ENCODE peak calls at places on chromosomes 11 and 22, in ten cellular contexts. One of them, this sample, is unnamed.

GRCh38 chr11:113350646-113351045 is 36.3 kb downstream of the TTC12 start:
- DNase-seq in IMR-90: no peak
- DNase-seq in esophagus squamous epithelium: no peak
- DNase-seq in body of pancreas: no peak
- DNase-seq in H1: no peak
- DNase-seq in ovary: no peak
- DNase-seq in K562: no peak
- DNase-seq in adrenal gland: no peak
- DNase-seq in transverse colon: no peak
- DNase-seq in A549: no peak
- DNase-seq in this sample: no peak

GRCh38 chr11:18322818-18323570 is 627 bp downstream of the GTF2H1 start:
- DNase-seq in IMR-90: no peak
- DNase-seq in esophagus squamous epithelium: no peak
- DNase-seq in body of pancreas: no peak
- DNase-seq in H1: no peak
- DNase-seq in ovary: no peak
- DNase-seq in K562: peak
- DNase-seq in adrenal gland: no peak
- DNase-seq in transverse colon: no peak
- DNase-seq in A549: no peak
- DNase-seq in this sample: peak

GRCh38 chr11:76234704-76235232 is 28.5 kb upstream of the WNT11 start:
- DNase-seq in IMR-90: no peak
- DNase-seq in esophagus squamous epithelium: no peak
- DNase-seq in body of pancreas: no peak
- DNase-seq in H1: no peak
- DNase-seq in ovary: peak
- DNase-seq in K562: no peak
- DNase-seq in adrenal gland: no peak
- DNase-seq in transverse colon: no peak
- DNase-seq in A549: peak
- DNase-seq in this sample: no peak

GRCh38 chr11:89498845-89499448 is 7.8 kb upstream of the NOX4 start:
- DNase-seq in IMR-90: no peak
- DNase-seq in esophagus squamous epithelium: no peak
- DNase-seq in body of pancreas: peak
- DNase-seq in H1: no peak
- DNase-seq in ovary: no peak
- DNase-seq in K562: peak
- DNase-seq in adrenal gland: no peak
- DNase-seq in transverse colon: peak
- DNase-seq in A549: no peak
- DNase-seq in this sample: peak

GRCh38 chr11:251550-251949 is 14.8 kb downstream of the PSMD13 start:
- DNase-seq in IMR-90: no peak
- DNase-seq in esophagus squamous epithelium: no peak
- DNase-seq in body of pancreas: no peak
- DNase-seq in H1: no peak
- DNase-seq in ovary: no peak
- DNase-seq in K562: peak
- DNase-seq in adrenal gland: no peak
- DNase-seq in transverse colon: no peak
- DNase-seq in A549: no peak
- DNase-seq in this sample: peak

GRCh38 chr11:35066029-35066428 is 72.9 kb upstream of the CD44 start:
- DNase-seq in IMR-90: no peak
- DNase-seq in esophagus squamous epithelium: no peak
- DNase-seq in body of pancreas: no peak
- DNase-seq in H1: no peak
- DNase-seq in ovary: no peak
- DNase-seq in K562: no peak
- DNase-seq in adrenal gland: no peak
- DNase-seq in transverse colon: no peak
- DNase-seq in A549: no peak
- DNase-seq in this sample: peak

GRCh38 chr11:94776351-94777321 is 8.5 kb downstream of the AMOTL1 start:
- DNase-seq in IMR-90: peak
- DNase-seq in esophagus squamous epithelium: no peak
- DNase-seq in body of pancreas: peak
- DNase-seq in H1: no peak
- DNase-seq in ovary: no peak
- DNase-seq in K562: peak
- DNase-seq in adrenal gland: no peak
- DNase-seq in transverse colon: no peak
- DNase-seq in A549: no peak
- DNase-seq in this sample: no peak

GRCh38 chr11:74138572-74138971 is 32.2 kb downstream of the C2CD3 start:
- DNase-seq in IMR-90: peak
- DNase-seq in esophagus squamous epithelium: no peak
- DNase-seq in body of pancreas: peak
- DNase-seq in H1: no peak
- DNase-seq in ovary: no peak
- DNase-seq in K562: peak
- DNase-seq in adrenal gland: peak
- DNase-seq in transverse colon: no peak
- DNase-seq in A549: peak
- DNase-seq in this sample: no peak

GRCh38 chr22:19998991-19999820 is 17.4 kb downstream of the ARVCF start:
- DNase-seq in IMR-90: no peak
- DNase-seq in esophagus squamous epithelium: no peak
- DNase-seq in body of pancreas: no peak
- DNase-seq in H1: no peak
- DNase-seq in ovary: no peak
- DNase-seq in K562: no peak
- DNase-seq in adrenal gland: no peak
- DNase-seq in transverse colon: no peak
- DNase-seq in A549: no peak
- DNase-seq in this sample: no peak

GRCh38 chr11:35629914-35630313 is 11.7 kb downstream of the FJX1 start:
- DNase-seq in IMR-90: peak
- DNase-seq in esophagus squamous epithelium: no peak
- DNase-seq in body of pancreas: peak
- DNase-seq in H1: no peak
- DNase-seq in ovary: no peak
- DNase-seq in K562: no peak
- DNase-seq in adrenal gland: peak
- DNase-seq in transverse colon: no peak
- DNase-seq in A549: peak
- DNase-seq in this sample: no peak

GRCh38 chr22:27919943-27920755 is 1.1 kb upstream of the PITPNB start:
- DNase-seq in IMR-90: peak
- DNase-seq in esophagus squamous epithelium: no peak
- DNase-seq in body of pancreas: peak
- DNase-seq in H1: no peak
- DNase-seq in ovary: no peak
- DNase-seq in K562: peak
- DNase-seq in adrenal gland: peak
- DNase-seq in transverse colon: no peak
- DNase-seq in A549: peak
- DNase-seq in this sample: no peak

GRCh38 chr11:69697861-69698260 is 6.0 kb downstream of the FGF19 start:
- DNase-seq in IMR-90: no peak
- DNase-seq in esophagus squamous epithelium: no peak
- DNase-seq in body of pancreas: no peak
- DNase-seq in H1: no peak
- DNase-seq in ovary: no peak
- DNase-seq in K562: no peak
- DNase-seq in adrenal gland: no peak
- DNase-seq in transverse colon: no peak
- DNase-seq in A549: no peak
- DNase-seq in this sample: no peak

GRCh38 chr22:36907464-36907863 is 6.0 kb upstream of the CSF2RB start:
- DNase-seq in IMR-90: no peak
- DNase-seq in esophagus squamous epithelium: no peak
- DNase-seq in body of pancreas: no peak
- DNase-seq in H1: no peak
- DNase-seq in ovary: no peak
- DNase-seq in K562: no peak
- DNase-seq in adrenal gland: no peak
- DNase-seq in transverse colon: no peak
- DNase-seq in A549: no peak
- DNase-seq in this sample: no peak

GRCh38 chr22:35766654-35767580 is 49.2 kb downstream of the APOL5 start:
- DNase-seq in IMR-90: no peak
- DNase-seq in esophagus squamous epithelium: no peak
- DNase-seq in body of pancreas: no peak
- DNase-seq in H1: no peak
- DNase-seq in ovary: no peak
- DNase-seq in K562: no peak
- DNase-seq in adrenal gland: no peak
- DNase-seq in transverse colon: no peak
- DNase-seq in A549: no peak
- DNase-seq in this sample: no peak

GRCh38 chr11:59284773-59285129 is 72.0 kb upstream of the MPEG1 start:
- DNase-seq in IMR-90: no peak
- DNase-seq in esophagus squamous epithelium: no peak
- DNase-seq in body of pancreas: no peak
- DNase-seq in H1: no peak
- DNase-seq in ovary: no peak
- DNase-seq in K562: no peak
- DNase-seq in adrenal gland: no peak
- DNase-seq in transverse colon: no peak
- DNase-seq in A549: no peak
- DNase-seq in this sample: no peak

GRCh38 chr11:59283825-59284772 is 71.4 kb upstream of the MPEG1 start:
- DNase-seq in IMR-90: peak
- DNase-seq in esophagus squamous epithelium: no peak
- DNase-seq in body of pancreas: peak
- DNase-seq in H1: no peak
- DNase-seq in ovary: no peak
- DNase-seq in K562: peak
- DNase-seq in adrenal gland: peak
- DNase-seq in transverse colon: peak
- DNase-seq in A549: peak
- DNase-seq in this sample: peak

GRCh38 chr11:59283311-59283710 is 70.6 kb upstream of the MPEG1 start:
- DNase-seq in IMR-90: no peak
- DNase-seq in esophagus squamous epithelium: no peak
- DNase-seq in body of pancreas: no peak
- DNase-seq in H1: no peak
- DNase-seq in ovary: no peak
- DNase-seq in K562: no peak
- DNase-seq in adrenal gland: no peak
- DNase-seq in transverse colon: no peak
- DNase-seq in A549: no peak
- DNase-seq in this sample: no peak

GRCh38 chr11:59285716-59286260 is 72.9 kb upstream of the OR5AN1 start:
- DNase-seq in IMR-90: no peak
- DNase-seq in esophagus squamous epithelium: no peak
- DNase-seq in body of pancreas: no peak
- DNase-seq in H1: no peak
- DNase-seq in ovary: no peak
- DNase-seq in K562: no peak
- DNase-seq in adrenal gland: no peak
- DNase-seq in transverse colon: no peak
- DNase-seq in A549: no peak
- DNase-seq in this sample: no peak

DNA sequence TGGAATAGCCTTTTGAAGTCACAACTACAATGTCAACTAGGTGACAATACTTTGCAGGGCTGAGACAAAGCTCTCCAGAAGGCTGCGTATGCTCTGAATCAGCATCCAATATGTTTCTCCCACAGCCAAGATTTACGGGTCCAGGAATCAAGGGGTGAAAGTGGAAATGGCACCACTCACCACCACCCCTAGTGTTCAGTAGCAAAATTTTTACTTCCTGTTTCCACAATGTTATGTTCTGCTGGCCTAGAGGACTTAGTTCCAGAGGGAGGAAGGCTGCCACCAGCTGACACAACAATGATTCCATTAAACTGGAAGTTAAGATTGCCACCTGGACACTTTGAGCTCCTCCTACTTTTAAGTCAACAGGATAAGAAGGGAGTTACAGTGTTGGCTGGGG is 68.5 kb upstream of the MPEG1 start:
- DNase-seq in IMR-90: no peak
- DNase-seq in esophagus squamous epithelium: no peak
- DNase-seq in body of pancreas: no peak
- DNase-seq in H1: no peak
- DNase-seq in ovary: no peak
- DNase-seq in K562: no peak
- DNase-seq in adrenal gland: no peak
- DNase-seq in transverse colon: no peak
- DNase-seq in A549: no peak
- DNase-seq in this sample: no peak
- TF ChIP-seq CTCF in IMR-90: no peak
- TF ChIP-seq CTCF in esophagus squamous epithelium: no peak
- TF ChIP-seq CTCF in body of pancreas: no peak
- TF ChIP-seq CTCF in H1: no peak
- TF ChIP-seq CTCF in ovary: no peak
- TF ChIP-seq CTCF in K562: no peak
- TF ChIP-seq CTCF in adrenal gland: no peak
- TF ChIP-seq CTCF in transverse colon: peak
- TF ChIP-seq CTCF in A549: no peak
- TF ChIP-seq CTCF in this sample: no peak

GRCh38 chr11:68226421-68226820 is 13.3 kb upstream of the KMT5B start:
- DNase-seq in IMR-90: no peak
- DNase-seq in esophagus squamous epithelium: no peak
- DNase-seq in body of pancreas: no peak
- DNase-seq in H1: no peak
- DNase-seq in ovary: no peak
- DNase-seq in K562: no peak
- DNase-seq in adrenal gland: no peak
- DNase-seq in transverse colon: no peak
- DNase-seq in A549: no peak
- DNase-seq in this sample: no peak
- TF ChIP-seq POLR2A in IMR-90: no peak
- TF ChIP-seq POLR2A in esophagus squamous epithelium: no peak
- TF ChIP-seq POLR2A in body of pancreas: no peak
- TF ChIP-seq POLR2A in H1: no peak
- TF ChIP-seq POLR2A in ovary: no peak
- TF ChIP-seq POLR2A in K562: no peak
- TF ChIP-seq POLR2A in adrenal gland: no peak
- TF ChIP-seq POLR2A in transverse colon: no peak
- TF ChIP-seq POLR2A in A549: no peak
- TF ChIP-seq POLR2A in this sample: no peak

DNA sequence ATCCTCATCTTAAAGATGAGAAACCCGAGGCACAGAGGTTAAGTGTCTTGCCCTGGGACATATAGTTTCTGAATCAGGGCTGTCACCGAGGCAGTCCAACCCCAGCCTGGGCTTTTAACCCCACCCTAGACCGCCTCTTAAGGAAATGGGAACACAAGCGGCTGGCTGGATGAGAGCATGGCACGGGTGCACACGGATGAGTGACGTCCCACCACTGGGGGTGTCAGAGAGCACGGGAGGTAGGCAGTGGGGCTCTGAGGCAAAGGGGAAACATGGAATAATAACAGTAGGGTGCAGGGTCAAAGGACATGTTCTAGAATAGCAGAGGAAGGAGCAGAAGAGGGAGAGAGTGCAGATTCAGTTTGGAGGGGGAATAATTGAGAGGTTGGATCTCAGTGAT is 22.3 kb downstream of the PPFIBP2 start:
- DNase-seq in IMR-90: no peak
- DNase-seq in esophagus squamous epithelium: no peak
- DNase-seq in body of pancreas: no peak
- DNase-seq in H1: no peak
- DNase-seq in ovary: no peak
- DNase-seq in K562: peak
- DNase-seq in adrenal gland: no peak
- DNase-seq in transverse colon: peak
- DNase-seq in A549: peak
- DNase-seq in this sample: no peak
- TF ChIP-seq CTCF in IMR-90: no peak
- TF ChIP-seq CTCF in esophagus squamous epithelium: no peak
- TF ChIP-seq CTCF in body of pancreas: no peak
- TF ChIP-seq CTCF in H1: peak
- TF ChIP-seq CTCF in ovary: no peak
- TF ChIP-seq CTCF in K562: peak
- TF ChIP-seq CTCF in adrenal gland: no peak
- TF ChIP-seq CTCF in transverse colon: peak
- TF ChIP-seq CTCF in A549: no peak
- TF ChIP-seq CTCF in this sample: peak

GRCh38 chr22:17243524-17243923 is 24.3 kb upstream of the ADA2 start:
- DNase-seq in IMR-90: no peak
- DNase-seq in esophagus squamous epithelium: no peak
- DNase-seq in body of pancreas: peak
- DNase-seq in H1: no peak
- DNase-seq in ovary: no peak
- DNase-seq in K562: peak
- DNase-seq in adrenal gland: peak
- DNase-seq in transverse colon: peak
- DNase-seq in A549: no peak
- DNase-seq in this sample: peak
- TF ChIP-seq POLR2A in IMR-90: no peak
- TF ChIP-seq POLR2A in esophagus squamous epithelium: no peak
- TF ChIP-seq POLR2A in body of pancreas: no peak
- TF ChIP-seq POLR2A in H1: no peak
- TF ChIP-seq POLR2A in ovary: no peak
- TF ChIP-seq POLR2A in K562: no peak
- TF ChIP-seq POLR2A in adrenal gland: no peak
- TF ChIP-seq POLR2A in transverse colon: no peak
- TF ChIP-seq POLR2A in A549: no peak
- TF ChIP-seq POLR2A in this sample: no peak

This sample was measured in NB4.